ENCODE peak calls at places on chromosomes 16 and 17, in ten cellular contexts. One of them, this sample, is unnamed.

GRCh38 chr17:57948555-57949420 is 6.4 kb downstream of the CUEDC1 start:
- DNase-seq in A549: peak; percentile 99
- DNase-seq in kidney: peak; percentile 21
- DNase-seq in AG10803: peak; percentile 99
- DNase-seq in CD8-positive, alpha-beta memory T cell: no peak
- DNase-seq in PC-3: peak; percentile 99
- DNase-seq in thoracic aorta: no peak
- DNase-seq in Panc1: no peak
- DNase-seq in naive thymus-derived CD4-positive, alpha-beta T cell: no peak
- DNase-seq in cardiac muscle cell: peak; percentile 82
- DNase-seq in this sample: peak; percentile 97

GRCh38 chr16:85425061-85425662 is 188.0 kb upstream of the GSE1 start:
- DNase-seq in PC-3: no peak
- DNase-seq in kidney: peak; percentile 41
- DNase-seq in naive thymus-derived CD4-positive, alpha-beta T cell: no peak
- DNase-seq in CD8-positive, alpha-beta memory T cell: no peak
- DNase-seq in cardiac muscle cell: no peak
- DNase-seq in Panc1: no peak
- DNase-seq in A549: no peak
- DNase-seq in AG10803: no peak
- DNase-seq in thoracic aorta: no peak
- DNase-seq in this sample: no peak

GRCh38 chr16:81901483-81901882 is 109.8 kb downstream of the SDR42E1 start:
- DNase-seq in CD8-positive, alpha-beta memory T cell: no peak
- DNase-seq in kidney: no peak
- DNase-seq in naive thymus-derived CD4-positive, alpha-beta T cell: no peak
- DNase-seq in Panc1: no peak
- DNase-seq in A549: no peak
- DNase-seq in cardiac muscle cell: no peak
- DNase-seq in thoracic aorta: no peak
- DNase-seq in PC-3: peak; percentile 85
- DNase-seq in AG10803: peak; percentile 3
- DNase-seq in this sample: no peak

GRCh38 chr17:35148144-35148543 is 527 bp downstream of the UNC45B start:
- DNase-seq in kidney: no peak
- DNase-seq in CD8-positive, alpha-beta memory T cell: no peak
- DNase-seq in thoracic aorta: no peak
- DNase-seq in A549: no peak
- DNase-seq in PC-3: no peak
- DNase-seq in cardiac muscle cell: no peak
- DNase-seq in Panc1: no peak
- DNase-seq in AG10803: no peak
- DNase-seq in naive thymus-derived CD4-positive, alpha-beta T cell: no peak
- DNase-seq in this sample: no peak

GRCh38 chr17:17350491-17351355 is 47.5 kb downstream of the NT5M start:
- DNase-seq in CD8-positive, alpha-beta memory T cell: no peak
- DNase-seq in A549: peak; percentile 55
- DNase-seq in PC-3: peak; percentile 58
- DNase-seq in naive thymus-derived CD4-positive, alpha-beta T cell: no peak
- DNase-seq in Panc1: no peak
- DNase-seq in kidney: no peak
- DNase-seq in thoracic aorta: no peak
- DNase-seq in cardiac muscle cell: no peak
- DNase-seq in AG10803: no peak
- DNase-seq in this sample: peak; percentile 98

GRCh38 chr16:31427441-31428276 is 501 bp downstream of the COX6A2 start:
- DNase-seq in cardiac muscle cell: peak; percentile 61
- DNase-seq in Panc1: no peak
- DNase-seq in AG10803: peak; percentile 23
- DNase-seq in kidney: peak; percentile 82
- DNase-seq in CD8-positive, alpha-beta memory T cell: peak; percentile 64
- DNase-seq in A549: no peak
- DNase-seq in thoracic aorta: no peak
- DNase-seq in PC-3: no peak
- DNase-seq in naive thymus-derived CD4-positive, alpha-beta T cell: peak; percentile 64
- DNase-seq in this sample: peak; percentile 94

GRCh38 chr16:84044108-84044488 is 1.5 kb upstream of the SLC38A8 start:
- DNase-seq in CD8-positive, alpha-beta memory T cell: no peak
- DNase-seq in naive thymus-derived CD4-positive, alpha-beta T cell: no peak
- DNase-seq in kidney: peak; percentile 29
- DNase-seq in Panc1: no peak
- DNase-seq in A549: peak; percentile 42
- DNase-seq in thoracic aorta: no peak
- DNase-seq in cardiac muscle cell: peak; percentile 32
- DNase-seq in AG10803: peak; percentile 21
- DNase-seq in PC-3: peak; percentile 48
- DNase-seq in this sample: peak; percentile 80

GRCh38 chr17:41687828-41688640 is 651 bp upstream of the EIF1 start:
- DNase-seq in kidney: peak; percentile 84
- DNase-seq in AG10803: no peak
- DNase-seq in thoracic aorta: no peak
- DNase-seq in CD8-positive, alpha-beta memory T cell: peak; percentile 49
- DNase-seq in cardiac muscle cell: peak; percentile 44
- DNase-seq in naive thymus-derived CD4-positive, alpha-beta T cell: peak; percentile 76
- DNase-seq in Panc1: no peak
- DNase-seq in A549: no peak
- DNase-seq in PC-3: peak; percentile 46
- DNase-seq in this sample: peak; percentile 72

GRCh38 chr17:74749262-74750038 is 1.0 kb downstream of the NHERF1 start:
- DNase-seq in naive thymus-derived CD4-positive, alpha-beta T cell: no peak
- DNase-seq in Panc1: no peak
- DNase-seq in CD8-positive, alpha-beta memory T cell: no peak
- DNase-seq in cardiac muscle cell: no peak
- DNase-seq in kidney: peak; percentile 86
- DNase-seq in A549: no peak
- DNase-seq in AG10803: no peak
- DNase-seq in PC-3: peak; percentile 44
- DNase-seq in thoracic aorta: no peak
- DNase-seq in this sample: peak; percentile 94

GRCh38 chr17:74750039-74750326 is 1.6 kb downstream of the NHERF1 start:
- DNase-seq in AG10803: no peak
- DNase-seq in kidney: no peak
- DNase-seq in Panc1: no peak
- DNase-seq in naive thymus-derived CD4-positive, alpha-beta T cell: no peak
- DNase-seq in thoracic aorta: no peak
- DNase-seq in CD8-positive, alpha-beta memory T cell: no peak
- DNase-seq in cardiac muscle cell: no peak
- DNase-seq in PC-3: no peak
- DNase-seq in A549: no peak
- DNase-seq in this sample: peak; percentile 77

GRCh38 chr17:74748529-74749261 is at the start of gene NHERF1:
- DNase-seq in naive thymus-derived CD4-positive, alpha-beta T cell: peak; percentile 45
- DNase-seq in CD8-positive, alpha-beta memory T cell: peak; percentile 92
- DNase-seq in cardiac muscle cell: peak; percentile 94
- DNase-seq in AG10803: peak; percentile 91
- DNase-seq in kidney: peak; percentile 98
- DNase-seq in Panc1: no peak
- DNase-seq in PC-3: peak; percentile 98
- DNase-seq in thoracic aorta: peak; percentile 75
- DNase-seq in A549: peak; percentile 59
- DNase-seq in this sample: peak; percentile 100

GRCh38 chr17:74746922-74747321 is 1.5 kb upstream of the NHERF1 start:
- DNase-seq in A549: no peak
- DNase-seq in AG10803: no peak
- DNase-seq in naive thymus-derived CD4-positive, alpha-beta T cell: no peak
- DNase-seq in Panc1: no peak
- DNase-seq in cardiac muscle cell: peak; percentile 48
- DNase-seq in PC-3: no peak
- DNase-seq in thoracic aorta: no peak
- DNase-seq in CD8-positive, alpha-beta memory T cell: no peak
- DNase-seq in kidney: peak; percentile 47
- DNase-seq in this sample: peak; percentile 56

GRCh38 chr17:74748279-74748528 is 224 bp upstream of the NHERF1 start:
- DNase-seq in thoracic aorta: no peak
- DNase-seq in A549: peak; percentile 93
- DNase-seq in cardiac muscle cell: no peak
- DNase-seq in PC-3: no peak
- DNase-seq in AG10803: no peak
- DNase-seq in Panc1: no peak
- DNase-seq in kidney: no peak
- DNase-seq in CD8-positive, alpha-beta memory T cell: no peak
- DNase-seq in naive thymus-derived CD4-positive, alpha-beta T cell: peak; percentile 85
- DNase-seq in this sample: no peak
- H3K4me3 ChIP-seq in thoracic aorta: peak overlapping the region; percentile 98
- H3K4me3 ChIP-seq in A549: peak overlapping the region; percentile 76
- H3K4me3 ChIP-seq in cardiac muscle cell: peak overlapping the region; percentile 67
- H3K4me3 ChIP-seq in PC-3: peak overlapping the region; percentile 78
- H3K4me3 ChIP-seq in AG10803: peak overlapping the region; percentile 58
- H3K4me3 ChIP-seq in Panc1: peak overlapping the region; percentile 59
- H3K4me3 ChIP-seq in kidney: peak overlapping the region; percentile 55
- H3K4me3 ChIP-seq in CD8-positive, alpha-beta memory T cell: peak overlapping the region; percentile 95
- H3K4me3 ChIP-seq in naive thymus-derived CD4-positive, alpha-beta T cell: peak overlapping the region; percentile 95
- H3K4me3 ChIP-seq in this sample: peak overlapping the region; percentile 86

GRCh38 chr16:71567931-71568330 is 9.0 kb downstream of the TAT start:
- DNase-seq in A549: no peak
- DNase-seq in CD8-positive, alpha-beta memory T cell: no peak
- DNase-seq in thoracic aorta: no peak
- DNase-seq in PC-3: no peak
- DNase-seq in kidney: no peak
- DNase-seq in Panc1: no peak
- DNase-seq in naive thymus-derived CD4-positive, alpha-beta T cell: no peak
- DNase-seq in cardiac muscle cell: no peak
- DNase-seq in AG10803: no peak
- DNase-seq in this sample: no peak

GRCh38 chr16:71568541-71568940 is 8.4 kb downstream of the TAT start:
- DNase-seq in CD8-positive, alpha-beta memory T cell: no peak
- DNase-seq in AG10803: no peak
- DNase-seq in PC-3: no peak
- DNase-seq in kidney: no peak
- DNase-seq in naive thymus-derived CD4-positive, alpha-beta T cell: no peak
- DNase-seq in A549: no peak
- DNase-seq in cardiac muscle cell: peak; percentile 86
- DNase-seq in Panc1: no peak
- DNase-seq in thoracic aorta: no peak
- DNase-seq in this sample: no peak

GRCh38 chr16:71564377-71564967 is 12.4 kb downstream of the TAT start:
- DNase-seq in cardiac muscle cell: no peak
- DNase-seq in PC-3: peak; percentile 2
- DNase-seq in CD8-positive, alpha-beta memory T cell: no peak
- DNase-seq in Panc1: no peak
- DNase-seq in kidney: no peak
- DNase-seq in AG10803: no peak
- DNase-seq in naive thymus-derived CD4-positive, alpha-beta T cell: no peak
- DNase-seq in thoracic aorta: peak; percentile 52
- DNase-seq in A549: no peak
- DNase-seq in this sample: no peak

GRCh38 chr16:71562552-71562951 is 14.3 kb downstream of the TAT start:
- DNase-seq in naive thymus-derived CD4-positive, alpha-beta T cell: no peak
- DNase-seq in CD8-positive, alpha-beta memory T cell: no peak
- DNase-seq in kidney: no peak
- DNase-seq in PC-3: no peak
- DNase-seq in thoracic aorta: no peak
- DNase-seq in cardiac muscle cell: no peak
- DNase-seq in A549: no peak
- DNase-seq in Panc1: no peak
- DNase-seq in AG10803: no peak
- DNase-seq in this sample: no peak

DNA sequence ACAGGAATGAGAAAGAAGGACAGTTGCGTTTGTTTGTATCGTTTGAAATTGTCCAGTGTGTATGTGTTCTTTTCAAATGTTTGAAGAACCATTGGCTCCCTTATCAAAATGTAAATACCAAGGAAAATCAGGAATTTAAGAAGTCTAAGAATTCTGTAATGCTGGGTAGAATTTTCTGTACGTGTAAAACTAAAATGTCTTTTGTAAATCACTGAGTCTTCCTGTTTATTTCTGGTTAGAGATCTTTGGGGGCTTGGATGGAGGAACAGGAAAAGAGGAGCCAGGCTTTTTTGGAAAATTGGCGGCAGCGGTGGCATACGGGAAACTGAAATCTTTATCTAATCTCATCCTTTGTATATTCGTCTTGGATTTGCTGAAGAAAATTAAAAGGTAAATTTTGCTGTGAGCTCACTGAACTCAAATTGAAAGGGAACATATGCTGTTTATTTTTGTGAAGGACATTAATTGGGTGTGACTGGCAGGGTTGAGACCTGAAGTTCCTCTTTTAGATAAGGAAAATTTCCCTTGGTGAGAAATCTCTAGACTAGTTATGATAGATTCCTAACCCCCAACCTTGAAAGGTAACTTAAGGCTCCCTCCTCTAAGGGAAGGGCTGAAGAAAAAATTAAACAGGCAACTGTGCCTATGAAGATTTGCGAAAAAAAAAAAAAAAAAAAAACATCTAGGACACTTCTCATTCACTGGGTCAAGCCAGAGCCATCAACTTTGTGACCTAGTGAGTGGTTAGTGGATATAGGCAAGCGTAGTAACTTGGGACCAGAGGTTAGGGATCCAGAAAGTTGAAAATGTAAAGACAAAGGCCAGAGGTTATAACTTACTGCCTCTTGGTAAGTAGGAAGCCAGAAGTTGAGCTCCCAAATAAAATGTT is 10.8 kb downstream of the TAT start:
- DNase-seq in kidney: no peak
- DNase-seq in cardiac muscle cell: no peak
- DNase-seq in Panc1: no peak
- DNase-seq in naive thymus-derived CD4-positive, alpha-beta T cell: no peak
- DNase-seq in A549: no peak
- DNase-seq in PC-3: no peak
- DNase-seq in AG10803: no peak
- DNase-seq in thoracic aorta: no peak
- DNase-seq in CD8-positive, alpha-beta memory T cell: no peak
- DNase-seq in this sample: no peak
- H3K4me3 ChIP-seq in kidney: peak overlapping the region; percentile 87
- H3K4me3 ChIP-seq in cardiac muscle cell: no peak overlapping the region
- H3K4me3 ChIP-seq in Panc1: no peak overlapping the region
- H3K4me3 ChIP-seq in naive thymus-derived CD4-positive, alpha-beta T cell: peak overlapping the region; percentile 63
- H3K4me3 ChIP-seq in A549: peak overlapping the region; percentile 56
- H3K4me3 ChIP-seq in PC-3: peak overlapping the region; percentile 69
- H3K4me3 ChIP-seq in AG10803: no peak overlapping the region
- H3K4me3 ChIP-seq in thoracic aorta: peak overlapping the region; percentile 77
- H3K4me3 ChIP-seq in CD8-positive, alpha-beta memory T cell: peak overlapping the region; percentile 67
- H3K4me3 ChIP-seq in this sample: peak overlapping the region; percentile 78

GRCh38 chr17:77445030-77445907 is 304.5 kb downstream of the SEC14L1 start:
- DNase-seq in Panc1: no peak
- DNase-seq in kidney: no peak
- DNase-seq in naive thymus-derived CD4-positive, alpha-beta T cell: peak; percentile 91
- DNase-seq in thoracic aorta: no peak
- DNase-seq in A549: no peak
- DNase-seq in cardiac muscle cell: peak; percentile 84
- DNase-seq in CD8-positive, alpha-beta memory T cell: peak; percentile 74
- DNase-seq in AG10803: peak; percentile 96
- DNase-seq in PC-3: no peak
- DNase-seq in this sample: no peak
- H3K4me3 ChIP-seq in Panc1: no peak overlapping the region
- H3K4me3 ChIP-seq in kidney: no peak overlapping the region
- H3K4me3 ChIP-seq in naive thymus-derived CD4-positive, alpha-beta T cell: peak overlapping the region; percentile 57
- H3K4me3 ChIP-seq in thoracic aorta: peak overlapping the region; percentile 20
- H3K4me3 ChIP-seq in A549: no peak overlapping the region
- H3K4me3 ChIP-seq in cardiac muscle cell: no peak overlapping the region
- H3K4me3 ChIP-seq in CD8-positive, alpha-beta memory T cell: peak overlapping the region; percentile 66
- H3K4me3 ChIP-seq in AG10803: no peak overlapping the region
- H3K4me3 ChIP-seq in PC-3: no peak overlapping the region
- H3K4me3 ChIP-seq in this sample: no peak overlapping the region

DNA sequence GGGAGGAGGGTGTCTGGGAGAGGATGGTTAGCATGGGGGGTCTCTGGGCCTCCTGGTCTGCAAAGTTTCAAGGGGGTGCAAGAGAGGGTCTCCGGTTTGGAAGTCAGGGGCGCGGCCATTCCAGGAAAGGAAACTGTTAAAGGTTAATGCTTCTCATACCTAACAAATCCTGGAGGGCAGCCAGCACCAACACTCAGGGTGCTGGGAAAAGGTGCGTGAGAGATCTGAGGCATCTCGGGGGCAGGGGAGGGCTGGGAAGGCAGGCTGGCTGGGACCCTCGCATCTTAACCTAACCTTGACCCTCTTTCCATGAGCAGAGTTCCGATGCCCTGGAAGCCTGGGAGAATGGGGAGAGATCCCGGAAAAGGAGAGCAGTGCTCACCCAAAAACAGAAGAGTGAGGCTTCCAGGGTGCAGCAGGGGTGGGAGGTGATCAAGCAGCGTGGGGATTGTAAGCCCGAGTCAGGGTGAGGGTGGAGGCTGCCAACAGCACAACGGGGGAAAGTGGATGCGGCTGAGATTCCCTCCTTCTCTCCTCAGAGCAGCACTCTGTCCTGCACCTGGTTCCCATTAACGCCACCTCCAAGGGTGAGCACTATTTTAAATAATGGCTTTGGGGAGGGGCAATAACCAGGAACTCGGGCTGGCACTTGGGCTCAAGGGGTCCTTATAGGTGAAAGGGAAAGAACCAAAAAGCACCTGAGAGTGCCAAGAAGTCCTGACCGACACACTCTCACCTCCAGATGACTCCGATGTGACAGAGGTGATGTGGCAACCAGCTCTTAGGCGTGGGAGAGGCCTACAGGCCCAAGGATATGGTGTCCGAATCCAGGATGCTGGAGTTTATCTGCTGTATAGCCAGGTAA is 989 bp downstream of the TNFSF13 start:
- DNase-seq in Panc1: no peak
- DNase-seq in thoracic aorta: no peak
- DNase-seq in PC-3: no peak
- DNase-seq in kidney: peak; percentile 79
- DNase-seq in naive thymus-derived CD4-positive, alpha-beta T cell: peak; percentile 6
- DNase-seq in A549: no peak
- DNase-seq in AG10803: no peak
- DNase-seq in cardiac muscle cell: no peak
- DNase-seq in CD8-positive, alpha-beta memory T cell: no peak
- DNase-seq in this sample: no peak
- H3K4me3 ChIP-seq in Panc1: no peak overlapping the region
- H3K4me3 ChIP-seq in thoracic aorta: peak overlapping the region; percentile 97
- H3K4me3 ChIP-seq in PC-3: no peak overlapping the region
- H3K4me3 ChIP-seq in kidney: peak overlapping the region; percentile 86
- H3K4me3 ChIP-seq in naive thymus-derived CD4-positive, alpha-beta T cell: no peak overlapping the region
- H3K4me3 ChIP-seq in A549: no peak overlapping the region
- H3K4me3 ChIP-seq in AG10803: no peak overlapping the region
- H3K4me3 ChIP-seq in cardiac muscle cell: no peak overlapping the region
- H3K4me3 ChIP-seq in CD8-positive, alpha-beta memory T cell: no peak overlapping the region
- H3K4me3 ChIP-seq in this sample: no peak overlapping the region